ENCODE peak calls at places on chromosomes 12 and 14, in four cellular contexts. One of them, this sample, is unnamed.

GRCh38 chr12:93526786-93527428 is 45.6 kb upstream of the SOCS2 start:
- DNase-seq in A549: peak; percentile 28
- DNase-seq in Peyer's patch: no peak
- DNase-seq in cardiac muscle cell: peak; percentile 93
- DNase-seq in this sample: no peak

GRCh38 chr12:12126551-12126950 is 55.8 kb downstream of the BCL2L14 start:
- DNase-seq in A549: no peak
- DNase-seq in Peyer's patch: no peak
- DNase-seq in cardiac muscle cell: no peak
- DNase-seq in this sample: no peak

GRCh38 chr14:86712176-86712575 is 1182.2 kb downstream of the FLRT2 start:
- DNase-seq in A549: no peak
- DNase-seq in Peyer's patch: no peak
- DNase-seq in cardiac muscle cell: peak; percentile 9
- DNase-seq in this sample: no peak

GRCh38 chr12:27619308-27619707 is 76.9 kb upstream of the REP15 start:
- DNase-seq in A549: peak; percentile 53
- DNase-seq in Peyer's patch: no peak
- DNase-seq in cardiac muscle cell: peak; percentile 80
- DNase-seq in this sample: no peak

GRCh38 chr14:100615736-100616695 is 28.8 kb upstream of the BEGAIN start:
- DNase-seq in A549: no peak
- DNase-seq in Peyer's patch: no peak
- DNase-seq in cardiac muscle cell: no peak
- DNase-seq in this sample: no peak

GRCh38 chr12:87074801-87075200 is 818.6 kb upstream of the MGAT4C start:
- DNase-seq in A549: no peak
- DNase-seq in Peyer's patch: no peak
- DNase-seq in cardiac muscle cell: no peak
- DNase-seq in this sample: no peak

GRCh38 chr14:31420319-31421081 is at the start of gene HEATR5A:
- DNase-seq in A549: peak; percentile 78
- DNase-seq in Peyer's patch: peak; percentile 92
- DNase-seq in cardiac muscle cell: peak; percentile 98
- DNase-seq in this sample: peak; percentile 98

GRCh38 chr12:51818086-51818485 is 30.4 kb downstream of the FIGNL2 start:
- DNase-seq in A549: no peak
- DNase-seq in Peyer's patch: no peak
- DNase-seq in cardiac muscle cell: no peak
- DNase-seq in this sample: no peak

GRCh38 chr12:8644345-8645248 is 18.0 kb downstream of the MFAP5 start:
- DNase-seq in A549: no peak
- DNase-seq in Peyer's patch: peak; percentile 64
- DNase-seq in cardiac muscle cell: peak; percentile 6
- DNase-seq in this sample: no peak

GRCh38 chr12:91604897-91605296 is 422.3 kb upstream of the DCN start:
- DNase-seq in A549: no peak
- DNase-seq in Peyer's patch: no peak
- DNase-seq in cardiac muscle cell: peak; percentile 3
- DNase-seq in this sample: no peak

GRCh38 chr14:80477388-80478160 is 266.3 kb upstream of the DIO2 start:
- DNase-seq in A549: no peak
- DNase-seq in Peyer's patch: no peak
- DNase-seq in cardiac muscle cell: peak; percentile 41
- DNase-seq in this sample: no peak

GRCh38 chr12:93777249-93777648 is 100.1 kb downstream of the CRADD start:
- DNase-seq in A549: no peak
- DNase-seq in Peyer's patch: no peak
- DNase-seq in cardiac muscle cell: peak; percentile 78
- DNase-seq in this sample: no peak

GRCh38 chr12:130162267-130162666 is at the start of gene FZD10:
- DNase-seq in A549: no peak
- DNase-seq in Peyer's patch: no peak
- DNase-seq in cardiac muscle cell: peak; percentile 10
- DNase-seq in this sample: no peak

GRCh38 chr12:34605510-34605887 is 583.2 kb downstream of the ALG10 start:
- DNase-seq in A549: no peak
- DNase-seq in Peyer's patch: no peak
- DNase-seq in cardiac muscle cell: no peak
- DNase-seq in this sample: no peak

GRCh38 chr12:108173160-108173559 is 44.1 kb downstream of the WSCD2 start:
- DNase-seq in A549: no peak
- DNase-seq in Peyer's patch: no peak
- DNase-seq in cardiac muscle cell: no peak
- DNase-seq in this sample: no peak

GRCh38 chr14:52400846-52401245 is 86.7 kb downstream of the PTGER2 start:
- DNase-seq in A549: no peak
- DNase-seq in Peyer's patch: no peak
- DNase-seq in cardiac muscle cell: no peak
- DNase-seq in this sample: no peak

GRCh38 chr14:28987516-28987915 is 220.9 kb downstream of the FOXG1 start:
- DNase-seq in A549: no peak
- DNase-seq in Peyer's patch: no peak
- DNase-seq in cardiac muscle cell: peak; percentile 1
- DNase-seq in this sample: no peak

GRCh38 chr12:98736352-98737326 is 91.5 kb downstream of the APAF1 start:
- DNase-seq in A549: no peak
- DNase-seq in Peyer's patch: no peak
- DNase-seq in cardiac muscle cell: no peak
- DNase-seq in this sample: peak; percentile 48

GRCh38 chr12:65607271-65607880 is 216.9 kb upstream of the HMGA2 start:
- DNase-seq in A549: no peak
- DNase-seq in Peyer's patch: no peak
- DNase-seq in cardiac muscle cell: no peak
- DNase-seq in this sample: no peak

GRCh38 chr14:74604896-74605295 is 7.1 kb downstream of the LTBP2 start:
- DNase-seq in A549: no peak
- DNase-seq in Peyer's patch: no peak
- DNase-seq in cardiac muscle cell: no peak
- DNase-seq in this sample: no peak

GRCh38 chr12:132392389-132393244 is 63.2 kb upstream of the GALNT9 start:
- DNase-seq in A549: no peak
- DNase-seq in Peyer's patch: no peak
- DNase-seq in cardiac muscle cell: no peak
- DNase-seq in this sample: no peak
- TF ChIP-seq CTCF in A549: no peak
- TF ChIP-seq CTCF in Peyer's patch: no peak
- TF ChIP-seq CTCF in cardiac muscle cell: no peak
- TF ChIP-seq CTCF in this sample: no peak

GRCh38 chr14:32779845-32780244 is 158.8 kb upstream of the NPAS3 start:
- DNase-seq in A549: no peak
- DNase-seq in Peyer's patch: no peak
- DNase-seq in cardiac muscle cell: peak; percentile 6
- DNase-seq in this sample: no peak

GRCh38 chr14:32774214-32774613 is 164.5 kb upstream of the NPAS3 start:
- DNase-seq in A549: no peak
- DNase-seq in Peyer's patch: no peak
- DNase-seq in cardiac muscle cell: no peak
- DNase-seq in this sample: no peak
- H3K9me3 ChIP-seq in A549: no peaks in the 10 kb centered on the region
- H3K9me3 ChIP-seq in Peyer's patch: no peaks in the 10 kb centered on the region
- H3K9me3 ChIP-seq in cardiac muscle cell: no peaks in the 10 kb centered on the region
- H3K9me3 ChIP-seq in this sample: no peaks in the 10 kb centered on the region

GRCh38 chr12:21940549-21940948 is 677 bp downstream of the ABCC9 start:
- DNase-seq in A549: no peak
- DNase-seq in Peyer's patch: no peak
- DNase-seq in cardiac muscle cell: no peak
- DNase-seq in this sample: no peak
- H3K4me3 ChIP-seq in A549: no peak overlapping the region
- H3K4me3 ChIP-seq in Peyer's patch: peak overlapping the region; percentile 49
- H3K4me3 ChIP-seq in cardiac muscle cell: peak overlapping the region; percentile 43
- H3K4me3 ChIP-seq in this sample: no peak overlapping the region

DNA sequence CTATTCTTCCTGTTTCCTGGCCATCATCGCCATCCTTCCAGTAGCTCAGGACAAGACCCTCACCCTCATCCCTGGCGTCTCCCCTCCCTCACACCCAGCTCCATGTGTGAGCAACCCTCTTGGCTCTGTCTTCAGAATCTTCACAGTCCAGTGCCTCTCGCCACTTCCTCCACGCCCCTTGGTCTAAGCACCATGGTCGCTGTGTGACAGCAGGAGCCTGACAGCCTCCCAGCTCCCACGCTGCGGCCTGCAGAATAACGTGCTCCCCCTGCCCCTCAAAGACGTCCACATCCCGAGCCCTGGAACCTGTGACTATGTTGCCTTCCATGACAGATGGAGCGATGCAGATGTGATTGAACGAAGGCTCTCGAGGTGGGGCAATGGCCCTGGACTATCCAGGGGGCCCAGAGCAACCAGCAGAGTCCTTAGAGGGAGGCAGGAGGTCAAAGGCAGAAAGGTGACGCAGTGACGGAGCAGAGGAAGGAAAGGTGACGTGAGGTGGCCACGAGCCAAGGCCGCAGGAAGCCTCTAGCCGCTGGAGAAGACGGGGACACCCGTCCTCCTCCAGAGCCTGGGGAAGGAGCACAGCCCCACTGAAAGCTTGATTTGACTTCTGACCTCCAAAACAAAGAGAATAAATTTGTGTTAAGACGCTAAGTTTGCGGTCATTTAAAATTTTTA is 139.8 kb downstream of the CALM1 start:
- DNase-seq in A549: no peak
- DNase-seq in Peyer's patch: no peak
- DNase-seq in cardiac muscle cell: no peak
- DNase-seq in this sample: no peak
- TF ChIP-seq CTCF in A549: no peak
- TF ChIP-seq CTCF in Peyer's patch: no peak
- TF ChIP-seq CTCF in cardiac muscle cell: no peak
- TF ChIP-seq CTCF in this sample: no peak

GRCh38 chr12:122139941-122140340 is 34.1 kb downstream of the IL31 start:
- DNase-seq in A549: no peak
- DNase-seq in Peyer's patch: no peak
- DNase-seq in cardiac muscle cell: no peak
- DNase-seq in this sample: no peak
- H3K9me3 ChIP-seq in A549: no peaks in the 10 kb centered on the region
- H3K9me3 ChIP-seq in Peyer's patch: no peaks in the 10 kb centered on the region
- H3K9me3 ChIP-seq in cardiac muscle cell: no peaks in the 10 kb centered on the region
- H3K9me3 ChIP-seq in this sample: peaks cover 6% of the 10 kb centered on the region

GRCh38 chr14:61341275-61342210 is 20.2 kb downstream of the PRKCH start:
- DNase-seq in A549: no peak
- DNase-seq in Peyer's patch: no peak
- DNase-seq in cardiac muscle cell: no peak
- DNase-seq in this sample: no peak

GRCh38 chr14:61343991-61344405 is 22.6 kb downstream of the PRKCH start:
- DNase-seq in A549: no peak
- DNase-seq in Peyer's patch: no peak
- DNase-seq in cardiac muscle cell: no peak
- DNase-seq in this sample: no peak

GRCh38 chr14:61343471-61343870 is 22.1 kb downstream of the PRKCH start:
- DNase-seq in A549: no peak
- DNase-seq in Peyer's patch: no peak
- DNase-seq in cardiac muscle cell: peak; percentile 34
- DNase-seq in this sample: no peak

GRCh38 chr14:61342941-61343340 is 21.6 kb downstream of the PRKCH start:
- DNase-seq in A549: no peak
- DNase-seq in Peyer's patch: no peak
- DNase-seq in cardiac muscle cell: no peak
- DNase-seq in this sample: no peak

DNA sequence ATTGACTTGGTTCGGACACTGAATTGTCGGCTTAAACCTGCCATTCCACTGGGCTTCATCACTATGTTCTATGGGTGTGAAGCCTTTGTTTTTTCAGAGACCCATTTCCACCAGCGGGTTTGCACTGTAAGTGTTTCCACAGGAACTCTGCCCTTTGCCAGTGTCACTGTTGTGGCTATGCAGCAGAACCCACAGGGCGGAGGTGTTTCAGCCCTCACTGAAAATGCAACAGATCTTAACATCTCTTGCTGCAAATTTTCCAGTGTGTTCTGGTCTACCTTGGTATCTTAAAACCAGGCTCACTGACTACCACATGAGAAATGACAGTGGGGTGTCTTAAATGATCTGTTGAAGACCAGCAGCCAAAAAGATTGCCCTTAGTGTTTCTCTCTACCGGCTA is 21.1 kb downstream of the PRKCH start:
- DNase-seq in A549: no peak
- DNase-seq in Peyer's patch: peak; percentile 57
- DNase-seq in cardiac muscle cell: no peak
- DNase-seq in this sample: no peak
- H3K4me3 ChIP-seq in A549: no peak overlapping the region
- H3K4me3 ChIP-seq in Peyer's patch: no peak overlapping the region
- H3K4me3 ChIP-seq in cardiac muscle cell: no peak overlapping the region
- H3K4me3 ChIP-seq in this sample: no peak overlapping the region